ENCODE peak calls at places on chromosomes 11 and 22, in nine cellular contexts. L, N, X, Y, R, U, Q, I and O are unnamed samples.

GRCh38 chr11:35323076-35323868 is 96.1 kb downstream of the SLC1A2 start:
- DNase-seq in L (no peak), N (peak; percentile 46), X (no peak), Y (no peak), R (no peak), U (no peak), Q (no peak), I (no peak), O (no peak)

GRCh38 chr11:95556342-95557151 is 233.0 kb downstream of the FAM76B start:
- DNase-seq in L (peak; percentile 82), N (peak; percentile 31), X (no peak), Y (no peak), R (no peak), U (no peak), Q (no peak), I (no peak), O (peak; percentile 57)

GRCh38 chr11:47105974-47106373 is 70.7 kb downstream of the ARFGAP2 start:
- DNase-seq in L (no peak), N (no peak), X (no peak), Y (no peak), R (no peak), U (no peak), Q (no peak), I (peak; percentile 71), O (no peak)

GRCh38 chr22:20191000-20191515 is 40.2 kb upstream of the CCDC188 start:
- DNase-seq in L (no peak), N (no peak), X (no peak), Y (no peak), R (no peak), U (no peak), Q (no peak), I (no peak), O (no peak)

GRCh38 chr11:44727373-44728084 is 767 bp downstream of the TSPAN18 start:
- DNase-seq in L (peak; percentile 94), N (peak; percentile 53), X (peak; percentile 87), Y (peak; percentile 80), R (peak; percentile 66), U (peak; percentile 94), Q (peak; percentile 87), I (peak; percentile 78), O (peak; percentile 93)

GRCh38 chr11:65205602-65205967 is 23.9 kb downstream of the CAPN1 start:
- DNase-seq in L (no peak), N (no peak), X (no peak), Y (no peak), R (no peak), U (no peak), Q (peak; percentile 9), I (no peak), O (peak; percentile 28)

GRCh38 chr22:37431811-37432707 is 4.8 kb upstream of the ELFN2 start:
- DNase-seq in L (no peak), N (peak; percentile 99), X (no peak), Y (no peak), R (no peak), U (no peak), Q (no peak), I (no peak), O (peak; percentile 29)

GRCh38 chr11:81915045-81915444 is 818.6 kb downstream of the FAM181B start:
- DNase-seq in L (no peak), N (no peak), X (no peak), Y (no peak), R (no peak), U (no peak), Q (no peak), I (no peak), O (no peak)

GRCh38 chr11:130423541-130424155 is 4.8 kb downstream of the ADAMTS8 start:
- DNase-seq in L (peak; percentile 52), N (no peak), X (no peak), Y (no peak), R (no peak), U (no peak), Q (no peak), I (no peak), O (no peak)

DNA sequence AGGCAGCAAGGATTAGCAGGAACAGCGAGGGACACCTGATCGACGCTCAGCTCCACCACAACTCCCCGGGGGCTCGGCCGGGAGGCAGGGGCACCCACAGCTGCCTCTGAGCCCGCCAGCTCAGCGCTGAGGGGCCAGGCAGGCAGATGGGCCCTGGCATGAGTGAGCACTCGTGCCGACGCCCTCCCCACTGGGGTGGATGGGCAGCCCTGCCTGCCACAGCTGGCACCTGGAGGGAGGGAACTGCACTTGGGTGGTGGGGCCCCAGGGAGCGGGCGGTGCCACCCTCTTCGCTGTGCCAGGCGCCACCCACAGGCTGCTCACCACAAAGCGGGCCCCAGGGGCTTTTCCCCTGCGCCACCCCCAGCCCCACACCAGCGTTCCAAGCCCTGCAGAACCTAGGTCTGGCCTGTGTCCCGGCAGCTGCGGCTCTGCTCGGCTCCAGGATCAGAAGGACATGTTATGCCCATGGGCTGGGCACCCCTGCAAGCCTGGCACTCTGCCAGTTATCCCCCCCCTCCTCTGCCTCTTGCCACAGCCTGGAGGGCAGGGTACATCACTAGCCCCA is 28.8 kb downstream of the WNT7B start:
- DNase-seq in L (no peak), N (no peak), X (no peak), Y (no peak), R (no peak), U (no peak), Q (no peak), I (no peak), O (no peak)
- H3K4me1 ChIP-seq in L (peaks cover 4% of the 10 kb centered on the region), N (peaks cover 4% of the 10 kb centered on the region), X (no peaks in the 10 kb centered on the region), Y (no peaks in the 10 kb centered on the region), R (no peaks in the 10 kb centered on the region), U (no peaks in the 10 kb centered on the region), Q (no peaks in the 10 kb centered on the region), I (no peaks in the 10 kb centered on the region), O (no peaks in the 10 kb centered on the region)

GRCh38 chr11:45919806-45920530 is 2.3 kb upstream of the PEX16 start:
- DNase-seq in L (peak; percentile 85), N (no peak), X (peak; percentile 59), Y (no peak), R (no peak), U (peak; percentile 43), Q (no peak), I (no peak), O (peak; percentile 73)
- H3K27ac ChIP-seq in L (no peak overlapping the region), N (no peak overlapping the region), X (peak overlapping the region; percentile 93), Y (no peak overlapping the region), R (no peak overlapping the region), U (no peak overlapping the region), Q (no peak overlapping the region), I (no peak overlapping the region), O (peak overlapping the region; percentile 44)

GRCh38 chr11:8772571-8772970 is 90.0 kb downstream of the RPL27A start:
- DNase-seq in L (no peak), N (no peak), X (no peak), Y (no peak), R (no peak), U (no peak), Q (no peak), I (no peak), O (no peak)
- H3K4me1 ChIP-seq in L (peaks cover 2% of the 10 kb centered on the region), N (peaks cover 41% of the 10 kb centered on the region), X (peaks cover 51% of the 10 kb centered on the region), Y (no peaks in the 10 kb centered on the region), R (no peaks in the 10 kb centered on the region), U (peaks cover 30% of the 10 kb centered on the region), Q (no peaks in the 10 kb centered on the region), I (peaks cover 60% of the 10 kb centered on the region), O (peaks cover 12% of the 10 kb centered on the region)

GRCh38 chr11:121929581-121929980 is 186.4 kb downstream of the BLID start:
- DNase-seq in L (peak; percentile 74), N (peak; percentile 79), X (peak; percentile 35), Y (no peak), R (no peak), U (no peak), Q (no peak), I (no peak), O (peak; percentile 57)

GRCh38 chr11:121928597-121929580 is 187.1 kb downstream of the BLID start:
- DNase-seq in L (peak; percentile 44), N (no peak), X (no peak), Y (no peak), R (no peak), U (no peak), Q (peak; percentile 49), I (no peak), O (peak; percentile 65)

GRCh38 chr11:121931748-121932352 is 184.2 kb downstream of the BLID start:
- DNase-seq in L (no peak), N (no peak), X (no peak), Y (no peak), R (no peak), U (no peak), Q (no peak), I (no peak), O (no peak)

GRCh38 chr11:121931121-121931520 is 184.9 kb downstream of the BLID start:
- DNase-seq in L (no peak), N (no peak), X (no peak), Y (no peak), R (no peak), U (no peak), Q (no peak), I (no peak), O (no peak)

GRCh38 chr11:121930004-121930965 is 185.7 kb downstream of the BLID start:
- DNase-seq in L (peak; percentile 4), N (peak; percentile 52), X (no peak), Y (no peak), R (no peak), U (no peak), Q (no peak), I (no peak), O (no peak)
- H3K27ac ChIP-seq in L (no peak overlapping the region), N (peak overlapping the region; percentile 49), X (peak overlapping the region; percentile 76), Y (no peak overlapping the region), R (no peak overlapping the region), U (peak overlapping the region; percentile 63), Q (no peak overlapping the region), I (no peak overlapping the region), O (peak overlapping the region; percentile 87)

GRCh38 chr11:828501-829115 is 889 bp downstream of the CRACR2B start:
- DNase-seq in L (peak; percentile 51), N (no peak), X (no peak), Y (no peak), R (no peak), U (peak; percentile 58), Q (no peak), I (no peak), O (no peak)
- H3K4me1 ChIP-seq in L (peaks cover 54% of the 10 kb centered on the region), N (peaks cover 42% of the 10 kb centered on the region), X (peaks cover 64% of the 10 kb centered on the region), Y (peaks cover 56% of the 10 kb centered on the region), R (peaks cover 57% of the 10 kb centered on the region), U (peaks cover 20% of the 10 kb centered on the region), Q (no peaks in the 10 kb centered on the region), I (peaks cover 84% of the 10 kb centered on the region), O (peaks cover 18% of the 10 kb centered on the region)

GRCh38 chr22:27820896-27821866 is 19.6 kb upstream of the MN1 start:
- DNase-seq in L (peak; percentile 57), N (no peak), X (no peak), Y (no peak), R (no peak), U (no peak), Q (no peak), I (no peak), O (no peak)
- H3K27ac ChIP-seq in L (no peak overlapping the region), N (peak overlapping the region; percentile 6), X (no peak overlapping the region), Y (no peak overlapping the region), R (no peak overlapping the region), U (peak overlapping the region; percentile 45), Q (no peak overlapping the region), I (no peak overlapping the region), O (peak overlapping the region; percentile 42)